ENCODE peak calls at places on chromosomes 4 and X, in four cellular contexts. N, F, A and D are unnamed samples.

GRCh38 chrX:12975999-12976558 is 1.2 kb downstream of the TMSB4X start:
- DNase-seq in N (no peak), F (peak; percentile 74), A (no peak), D (no peak)

GRCh38 chrX:97524997-97525396 is 641.3 kb downstream of the RPA4 start:
- DNase-seq in N (no peak), F (no peak), A (no peak), D (no peak)

GRCh38 chrX:134460005-134460860 is at the start of gene HPRT1:
- DNase-seq in N (peak; percentile 72), F (peak; percentile 86), A (no peak), D (peak; percentile 35)

GRCh38 chr4:81346719-81347118 is 125.0 kb downstream of the RASGEF1B start:
- DNase-seq in N (no peak), F (no peak), A (no peak), D (no peak)

GRCh38 chr4:120082286-120082685 is 15.6 kb upstream of the MAD2L1 start:
- DNase-seq in N (no peak), F (no peak), A (no peak), D (no peak)

GRCh38 chrX:2316534-2316933 is 184.2 kb downstream of the DHRSX start:
- DNase-seq in N (no peak), F (no peak), A (no peak), D (peak; percentile 10)

GRCh38 chr4:26985836-26986235 is 125.2 kb downstream of the STIM2 start:
- DNase-seq in N (no peak), F (peak; percentile 14), A (peak; percentile 44), D (no peak)

GRCh38 chr4:145012841-145013240 is 85.2 kb downstream of the ANAPC10 start:
- DNase-seq in N (no peak), F (peak; percentile 69), A (no peak), D (peak; percentile 10)

GRCh38 chr4:71595576-71596108 is 188.2 kb downstream of the GC start:
- DNase-seq in N (no peak), F (no peak), A (no peak), D (no peak)

GRCh38 chrX:130174937-130175336 is 3.2 kb downstream of the RAB33A start:
- DNase-seq in N (no peak), F (no peak), A (no peak), D (no peak)

GRCh38 chrX:155094468-155095061 is 23.3 kb downstream of the BRCC3 start:
- DNase-seq in N (no peak), F (peak; percentile 47), A (no peak), D (peak; percentile 20)

GRCh38 chr4:12697970-12698369 is 786.2 kb downstream of the RAB28 start:
- DNase-seq in N (no peak), F (no peak), A (no peak), D (no peak)

GRCh38 chrX:134727363-134727762 is 69.1 kb upstream of the PLAC1 start:
- DNase-seq in N (no peak), F (no peak), A (no peak), D (peak; percentile 30)

GRCh38 chr4:188372051-188372450 is 232.8 kb downstream of the TRIML1 start:
- DNase-seq in N (no peak), F (no peak), A (no peak), D (no peak)

GRCh38 chr4:187158003-187158402 is 434.3 kb upstream of the FAT1 start:
- DNase-seq in N (no peak), F (no peak), A (no peak), D (no peak)

GRCh38 chrX:65697915-65698796 is 30.7 kb downstream of the MSN start:
- DNase-seq in N (no peak), F (peak; percentile 82), A (peak; percentile 83), D (no peak)

GRCh38 chrX:20514358-20514757 is 247.6 kb upstream of the RPS6KA3 start:
- DNase-seq in N (no peak), F (peak; percentile 16), A (no peak), D (peak; percentile 16)

GRCh38 chr4:154939851-154940250 is 158.8 kb downstream of the RBM46 start:
- DNase-seq in N (no peak), F (no peak), A (no peak), D (no peak)

GRCh38 chr4:93809773-93810172 is 18.8 kb upstream of the ATOH1 start:
- DNase-seq in N (no peak), F (no peak), A (no peak), D (no peak)

GRCh38 chr4:140996757-140997156 is 136.5 kb downstream of the RNF150 start:
- DNase-seq in N (no peak), F (no peak), A (no peak), D (no peak)

GRCh38 chr4:177220376-177220775 is 89.3 kb upstream of the NEIL3 start:
- DNase-seq in N (no peak), F (no peak), A (no peak), D (no peak)

GRCh38 chr4:187354740-187355139 is 631.1 kb upstream of the FAT1 start:
- DNase-seq in N (no peak), F (no peak), A (no peak), D (no peak)

GRCh38 chr4:40152642-40153041 is 44.2 kb upstream of the RHOH start:
- DNase-seq in N (no peak), F (no peak), A (no peak), D (no peak)

GRCh38 chr4:18111100-18111499 is 89.5 kb upstream of the LCORL start:
- DNase-seq in N (no peak), F (no peak), A (no peak), D (no peak)

GRCh38 chr4:52096048-52096447 is 44.9 kb downstream of the SPATA18 start:
- DNase-seq in N (no peak), F (no peak), A (no peak), D (no peak)

GRCh38 chrX:151722241-151722846 is 6.5 kb downstream of the FATE1 start:
- DNase-seq in N (peak; percentile 68), F (peak; percentile 62), A (no peak), D (peak; percentile 7)

GRCh38 chr4:99180367-99181169 is 36.5 kb upstream of the ADH4 start:
- DNase-seq in N (no peak), F (no peak), A (no peak), D (no peak)

GRCh38 chr4:165873298-165874071 is 448 bp downstream of the TLL1 start:
- DNase-seq in N (peak; percentile 71), F (no peak), A (no peak), D (peak; percentile 3)

GRCh38 chr4:20428410-20429160 is 176.9 kb downstream of the SLIT2 start:
- DNase-seq in N (no peak), F (no peak), A (no peak), D (no peak)

GRCh38 chr4:179624768-179625181 is 2182.5 kb upstream of the AGA start:
- DNase-seq in N (no peak), F (peak; percentile 1), A (no peak), D (no peak)

GRCh38 chr4:43234626-43235025 is 342.1 kb downstream of the GRXCR1 start:
- DNase-seq in N (no peak), F (no peak), A (no peak), D (no peak)

GRCh38 chrX:111445485-111445884 is 33.5 kb upstream of the DCX start:
- DNase-seq in N (no peak), F (peak; percentile 48), A (no peak), D (peak; percentile 21)

DNA sequence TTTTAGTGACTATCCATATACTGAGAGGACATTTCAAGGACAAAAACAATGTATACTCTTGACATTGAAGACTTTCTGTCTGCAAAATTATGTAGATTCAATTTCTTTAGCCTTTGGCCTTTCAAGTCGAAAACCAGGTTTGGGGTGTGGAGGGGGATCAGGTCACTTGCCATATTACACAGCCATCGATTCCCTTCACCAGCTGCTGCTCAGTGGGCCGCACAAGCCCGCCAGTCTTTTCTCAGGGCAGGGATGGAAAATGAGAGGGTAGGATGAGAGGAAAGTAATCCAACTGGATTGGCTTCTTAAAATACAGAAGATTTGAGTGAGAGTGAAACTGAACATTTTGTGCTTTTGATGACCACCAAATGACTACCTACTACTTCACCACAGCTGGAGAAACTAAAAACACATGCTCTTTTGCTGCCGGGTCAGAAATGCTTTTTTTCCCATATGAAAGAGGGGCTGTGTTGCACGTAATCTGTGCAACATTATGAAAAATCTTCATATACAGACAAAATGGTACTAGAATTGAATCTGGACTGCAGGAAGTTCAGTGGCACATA is 51.4 kb downstream of the FHL1 start:
- DNase-seq in N (no peak), F (no peak), A (no peak), D (no peak)
- TF ChIP-seq BRCA1 in N (no peak), F (no peak), A (no peak), D (no peak)

DNA sequence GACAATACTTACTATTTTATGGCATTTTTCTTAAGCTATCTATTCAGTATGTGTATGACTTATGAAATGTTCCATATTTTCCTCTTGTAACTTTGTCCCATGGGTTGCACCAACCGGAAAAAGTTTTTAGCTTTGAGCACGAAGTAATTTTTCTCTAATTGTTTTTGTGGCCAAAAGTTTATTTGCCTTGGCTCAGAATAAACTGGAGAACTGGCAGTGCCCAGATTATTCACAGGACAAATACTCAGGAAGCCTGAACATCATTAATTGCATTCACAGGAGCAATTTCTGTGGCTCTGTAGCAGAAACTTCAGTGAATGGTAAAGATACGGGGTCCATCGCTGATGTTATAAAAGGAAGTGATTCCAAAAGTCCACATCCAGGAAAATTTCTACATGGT is 184.5 kb downstream of the ARHGAP10 start:
- DNase-seq in N (no peak), F (no peak), A (no peak), D (no peak)
- TF ChIP-seq BRCA1 in N (no peak), F (no peak), A (no peak), D (no peak)

GRCh38 chrX:76279007-76279406 is 106.1 kb downstream of the PBDC1 start:
- DNase-seq in N (peak; percentile 51), F (peak; percentile 44), A (peak; percentile 5), D (peak; percentile 37)
- TF ChIP-seq BRCA1 in N (no peak), F (no peak), A (no peak), D (no peak)

DNA sequence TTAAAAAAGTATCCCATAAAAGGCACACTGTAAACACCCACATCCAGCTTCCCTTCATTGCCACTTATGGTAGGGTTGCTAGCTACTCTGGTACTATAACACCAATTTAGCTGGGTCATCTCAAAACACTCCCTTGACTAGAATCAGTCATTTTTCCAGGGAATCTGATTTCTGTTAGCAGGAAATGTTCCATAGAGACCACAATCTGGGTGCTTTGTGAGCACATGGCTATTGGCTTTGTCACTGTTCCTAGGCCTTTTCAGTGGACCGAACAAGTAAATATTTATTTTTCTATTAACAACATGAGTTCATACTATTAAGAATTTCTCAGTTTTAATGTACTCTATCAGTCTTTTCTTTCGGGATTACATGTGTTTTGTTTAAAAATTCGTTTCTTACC is 404.7 kb upstream of the GNPDA2 start:
- DNase-seq in N (no peak), F (no peak), A (no peak), D (no peak)
- TF ChIP-seq BRCA1 in N (no peak), F (no peak), A (no peak), D (no peak)

DNA sequence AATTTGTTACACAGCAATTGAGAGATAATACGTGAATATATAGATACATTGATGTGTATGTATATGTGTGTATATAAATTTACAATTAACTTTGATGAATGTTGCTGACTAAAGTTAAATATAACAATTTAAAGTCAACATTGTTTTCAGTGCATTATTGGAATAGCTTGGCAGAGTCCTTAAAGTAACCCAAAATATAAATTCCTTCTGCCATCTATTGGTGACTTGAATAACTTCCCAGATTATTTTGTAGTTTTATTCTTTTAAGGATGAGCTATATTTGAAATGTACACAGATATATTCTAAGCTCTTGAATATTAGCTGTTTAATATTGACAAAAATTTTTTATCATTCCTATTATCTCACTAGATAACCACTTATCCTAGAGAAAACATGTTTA is 298.2 kb upstream of the FSTL5 start:
- DNase-seq in N (no peak), F (no peak), A (no peak), D (no peak)
- TF ChIP-seq BRCA1 in N (no peak), F (no peak), A (no peak), D (no peak)